ENCODE peak calls at places on chromosome 12, in six cellular contexts. One of them, this sample, is unnamed.

GRCh38 chr12:27969011-27969900 is 3.3 kb downstream of the PTHLH start:
- DNase-seq in AG09309: no peak
- DNase-seq in AG09319: no peak
- DNase-seq in A549: peak; percentile 69
- DNase-seq in Peyer's patch: no peak
- DNase-seq in PC-9: peak; percentile 29
- DNase-seq in this sample: peak; percentile 74

GRCh38 chr12:117388865-117389508 is 27.6 kb upstream of the NOS1 start:
- DNase-seq in PC-9: no peak
- DNase-seq in AG09309: no peak
- DNase-seq in AG09319: no peak
- DNase-seq in Peyer's patch: no peak
- DNase-seq in A549: no peak
- DNase-seq in this sample: no peak

GRCh38 chr12:63150255-63151060 is 543 bp downstream of the AVPR1A start:
- DNase-seq in AG09319: no peak
- DNase-seq in Peyer's patch: no peak
- DNase-seq in AG09309: no peak
- DNase-seq in PC-9: no peak
- DNase-seq in A549: peak; percentile 10
- DNase-seq in this sample: no peak

GRCh38 chr12:49369723-49370145 is 2.5 kb downstream of the SPATS2 start:
- DNase-seq in A549: peak; percentile 74
- DNase-seq in AG09319: no peak
- DNase-seq in AG09309: no peak
- DNase-seq in PC-9: no peak
- DNase-seq in Peyer's patch: peak; percentile 63
- DNase-seq in this sample: no peak

GRCh38 chr12:65263777-65264176 is 14.7 kb upstream of the MSRB3 start:
- DNase-seq in PC-9: no peak
- DNase-seq in A549: no peak
- DNase-seq in AG09319: no peak
- DNase-seq in AG09309: no peak
- DNase-seq in Peyer's patch: no peak
- DNase-seq in this sample: no peak

GRCh38 chr12:74514098-74514872 is 23.4 kb upstream of the ATXN7L3B start:
- DNase-seq in PC-9: no peak
- DNase-seq in AG09309: no peak
- DNase-seq in A549: no peak
- DNase-seq in AG09319: no peak
- DNase-seq in Peyer's patch: no peak
- DNase-seq in this sample: no peak

GRCh38 chr12:89350260-89350659 is 2.0 kb downstream of the DUSP6 start:
- DNase-seq in AG09319: no peak
- DNase-seq in PC-9: no peak
- DNase-seq in Peyer's patch: no peak
- DNase-seq in AG09309: no peak
- DNase-seq in A549: no peak
- DNase-seq in this sample: no peak

GRCh38 chr12:55681142-55682077 is 26.3 kb downstream of the ITGA7 start:
- DNase-seq in AG09319: peak; percentile 12
- DNase-seq in PC-9: peak; percentile 37
- DNase-seq in AG09309: no peak
- DNase-seq in Peyer's patch: peak; percentile 88
- DNase-seq in A549: peak; percentile 92
- DNase-seq in this sample: peak; percentile 78

GRCh38 chr12:31736472-31736871 is 7.7 kb upstream of the AMN1 start:
- DNase-seq in AG09319: no peak
- DNase-seq in PC-9: peak; percentile 36
- DNase-seq in AG09309: peak; percentile 68
- DNase-seq in Peyer's patch: no peak
- DNase-seq in A549: peak; percentile 80
- DNase-seq in this sample: no peak

GRCh38 chr12:63151898-63152700 is 1.1 kb upstream of the AVPR1A start:
- DNase-seq in AG09309: no peak
- DNase-seq in PC-9: peak; percentile 17
- DNase-seq in A549: peak; percentile 64
- DNase-seq in Peyer's patch: no peak
- DNase-seq in AG09319: peak; percentile 2
- DNase-seq in this sample: peak; percentile 21

GRCh38 chr12:100716658-100716948 is 78.0 kb upstream of the ANO4 start:
- DNase-seq in AG09319: no peak
- DNase-seq in PC-9: no peak
- DNase-seq in Peyer's patch: no peak
- DNase-seq in AG09309: no peak
- DNase-seq in A549: peak; percentile 2
- DNase-seq in this sample: no peak

GRCh38 chr12:1838223-1838993 is 18.0 kb downstream of the LRTM2 start:
- DNase-seq in PC-9: no peak
- DNase-seq in Peyer's patch: no peak
- DNase-seq in AG09319: no peak
- DNase-seq in A549: no peak
- DNase-seq in AG09309: no peak
- DNase-seq in this sample: no peak

GRCh38 chr12:121980211-121980891 is 41.3 kb upstream of the BCL7A start:
- DNase-seq in Peyer's patch: peak; percentile 65
- DNase-seq in PC-9: no peak
- DNase-seq in A549: no peak
- DNase-seq in AG09319: no peak
- DNase-seq in AG09309: no peak
- DNase-seq in this sample: no peak

GRCh38 chr12:10205251-10205807 is 7.3 kb upstream of the GABARAPL1 start:
- DNase-seq in AG09319: no peak
- DNase-seq in A549: peak; percentile 45
- DNase-seq in PC-9: peak; percentile 58
- DNase-seq in Peyer's patch: no peak
- DNase-seq in AG09309: no peak
- DNase-seq in this sample: no peak

GRCh38 chr12:101564912-101565311 is 29.9 kb upstream of the MYBPC1 start:
- DNase-seq in A549: peak; percentile 31
- DNase-seq in PC-9: no peak
- DNase-seq in Peyer's patch: no peak
- DNase-seq in AG09309: no peak
- DNase-seq in AG09319: no peak
- DNase-seq in this sample: no peak

GRCh38 chr12:91111366-91112321 is at the start of gene LUM:
- DNase-seq in A549: no peak
- DNase-seq in AG09309: peak; percentile 84
- DNase-seq in PC-9: no peak
- DNase-seq in Peyer's patch: peak; percentile 53
- DNase-seq in AG09319: peak; percentile 64
- DNase-seq in this sample: no peak

GRCh38 chr12:70120970-70121369 is 122.3 kb upstream of the CNOT2 start:
- DNase-seq in A549: no peak
- DNase-seq in PC-9: no peak
- DNase-seq in Peyer's patch: no peak
- DNase-seq in AG09319: no peak
- DNase-seq in AG09309: no peak
- DNase-seq in this sample: no peak

GRCh38 chr12:18259906-18260682 is 1.2 kb upstream of the PIK3C2G start:
- DNase-seq in AG09319: no peak
- DNase-seq in A549: no peak
- DNase-seq in Peyer's patch: no peak
- DNase-seq in AG09309: no peak
- DNase-seq in PC-9: no peak
- DNase-seq in this sample: no peak

DNA sequence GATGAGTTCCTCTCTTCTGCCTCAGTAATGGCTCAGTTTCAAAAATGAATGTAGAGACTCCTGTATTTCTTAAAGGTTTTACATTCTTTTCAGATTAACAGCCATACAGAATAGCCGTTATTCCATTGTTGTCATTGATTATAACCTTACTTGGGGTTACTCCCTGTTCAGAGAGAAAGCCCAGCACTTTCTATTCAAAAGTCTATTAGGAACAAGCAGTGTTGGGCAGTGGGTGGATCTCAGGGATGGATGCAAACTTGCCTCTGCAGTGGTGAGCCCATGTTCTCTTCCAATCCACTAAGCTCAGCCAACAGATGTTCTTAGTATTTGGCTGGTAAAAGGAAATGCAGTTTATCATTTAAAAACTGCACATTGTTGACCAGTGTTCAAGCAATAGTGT is 342.6 kb upstream of the E2F7 start:
- DNase-seq in PC-9: no peak
- DNase-seq in A549: no peak
- DNase-seq in AG09309: no peak
- DNase-seq in Peyer's patch: no peak
- DNase-seq in AG09319: no peak
- DNase-seq in this sample: no peak
- TF ChIP-seq CTCF in PC-9: no peak
- TF ChIP-seq CTCF in A549: no peak
- TF ChIP-seq CTCF in AG09309: no peak
- TF ChIP-seq CTCF in Peyer's patch: no peak
- TF ChIP-seq CTCF in AG09319: no peak
- TF ChIP-seq CTCF in this sample: no peak

GRCh38 chr12:45216297-45216982 is 545 bp downstream of the ANO6 start:
- DNase-seq in A549: peak; percentile 59
- DNase-seq in PC-9: peak; percentile 37
- DNase-seq in AG09319: no peak
- DNase-seq in AG09309: no peak
- DNase-seq in Peyer's patch: peak; percentile 73
- DNase-seq in this sample: peak; percentile 50

GRCh38 chr12:45214071-45214470 is 1.8 kb upstream of the ANO6 start:
- DNase-seq in AG09309: no peak
- DNase-seq in PC-9: no peak
- DNase-seq in Peyer's patch: no peak
- DNase-seq in A549: no peak
- DNase-seq in AG09319: no peak
- DNase-seq in this sample: no peak

GRCh38 chr12:45215419-45216296 is at the start of gene ANO6:
- DNase-seq in Peyer's patch: peak; percentile 94
- DNase-seq in AG09319: no peak
- DNase-seq in A549: peak; percentile 93
- DNase-seq in AG09309: no peak
- DNase-seq in PC-9: peak; percentile 76
- DNase-seq in this sample: peak; percentile 82

GRCh38 chr12:45213107-45213506 is 2.8 kb upstream of the ANO6 start:
- DNase-seq in AG09319: no peak
- DNase-seq in AG09309: no peak
- DNase-seq in PC-9: no peak
- DNase-seq in A549: no peak
- DNase-seq in Peyer's patch: no peak
- DNase-seq in this sample: no peak

GRCh38 chr12:45214739-45215418 is 1.0 kb upstream of the ANO6 start:
- DNase-seq in Peyer's patch: no peak
- DNase-seq in AG09309: no peak
- DNase-seq in A549: no peak
- DNase-seq in AG09319: no peak
- DNase-seq in PC-9: no peak
- DNase-seq in this sample: peak; percentile 29
- TF ChIP-seq CTCF in Peyer's patch: no peak
- TF ChIP-seq CTCF in AG09309: no peak
- TF ChIP-seq CTCF in A549: no peak
- TF ChIP-seq CTCF in AG09319: peak; percentile 3
- TF ChIP-seq CTCF in PC-9: no peak
- TF ChIP-seq CTCF in this sample: no peak

DNA sequence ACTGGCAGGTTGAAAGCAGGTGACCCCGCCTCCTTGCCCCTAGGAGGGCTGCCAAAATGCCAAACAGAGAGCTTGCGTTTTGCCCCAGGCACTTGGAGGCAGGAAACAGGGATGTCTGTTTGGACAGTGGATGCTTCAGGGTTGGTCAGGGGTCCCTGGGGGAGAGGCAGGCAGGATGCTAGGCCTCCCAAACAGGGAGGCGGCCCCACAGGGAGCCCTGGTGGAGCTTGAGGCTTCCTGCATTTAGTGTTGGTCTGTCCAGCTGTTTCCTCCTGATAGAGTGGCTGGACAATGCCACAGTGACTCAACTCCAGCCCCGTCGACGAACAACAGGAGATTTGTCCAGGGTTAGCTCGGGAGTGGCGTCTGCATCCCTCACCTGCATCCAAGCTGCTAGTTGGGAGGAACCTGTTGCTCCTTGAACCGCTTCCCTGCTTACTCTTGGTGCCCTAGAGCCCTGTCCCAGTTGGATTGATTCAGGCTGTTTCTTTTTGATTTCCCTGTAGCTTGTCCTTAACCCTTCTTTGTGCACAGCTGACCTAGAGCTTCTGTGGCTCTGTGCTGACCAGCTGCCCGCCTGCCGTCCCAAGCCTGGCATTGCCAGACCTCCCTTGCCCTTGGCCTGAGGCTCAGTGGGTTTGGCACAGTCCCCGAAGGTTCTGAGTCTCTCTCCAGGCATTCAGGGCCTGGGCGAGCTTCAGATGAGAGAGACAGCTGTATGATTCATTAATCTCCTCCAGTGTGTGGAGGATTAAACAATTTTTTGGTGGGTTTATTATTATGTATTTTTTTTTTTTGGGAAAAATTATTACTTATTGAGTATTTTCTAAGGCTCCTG is 45.9 kb downstream of the TSPAN9 start:
- DNase-seq in PC-9: peak; percentile 29
- DNase-seq in AG09319: no peak
- DNase-seq in Peyer's patch: no peak
- DNase-seq in AG09309: peak; percentile 43
- DNase-seq in A549: no peak
- DNase-seq in this sample: no peak
- TF ChIP-seq CTCF in PC-9: no peak
- TF ChIP-seq CTCF in AG09319: peak; percentile 12
- TF ChIP-seq CTCF in Peyer's patch: no peak
- TF ChIP-seq CTCF in AG09309: peak; percentile 38
- TF ChIP-seq CTCF in A549: no peak
- TF ChIP-seq CTCF in this sample: no peak

DNA sequence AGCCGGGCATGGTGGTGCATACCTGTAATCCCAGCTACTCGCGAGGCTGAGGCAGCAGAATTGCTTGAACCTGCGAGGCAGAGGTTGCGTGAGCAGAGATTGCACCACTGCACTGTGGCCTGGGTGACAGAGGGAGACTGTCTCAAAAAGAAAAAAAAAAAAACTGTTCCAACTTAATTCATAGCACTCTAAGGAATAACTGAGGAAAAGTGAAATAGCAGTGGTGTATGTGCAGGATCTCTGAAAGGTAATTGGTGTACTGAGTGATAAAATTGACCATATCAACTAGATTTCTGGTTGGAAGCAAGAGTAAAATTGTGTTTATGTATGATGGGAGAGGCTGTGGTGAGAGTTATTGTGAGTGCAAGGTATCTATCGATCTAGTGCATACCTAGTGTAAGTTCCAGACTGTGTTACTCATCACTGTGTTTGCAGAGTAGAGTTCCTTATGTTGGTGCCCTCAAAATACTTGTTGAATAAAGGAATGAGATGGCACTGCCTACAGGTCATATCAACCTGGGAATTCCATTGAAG is 6.3 kb downstream of the CAND1 start:
- DNase-seq in A549: no peak
- DNase-seq in PC-9: peak; percentile 12
- DNase-seq in AG09319: no peak
- DNase-seq in AG09309: no peak
- DNase-seq in Peyer's patch: no peak
- DNase-seq in this sample: no peak
- TF ChIP-seq CTCF in A549: no peak
- TF ChIP-seq CTCF in PC-9: no peak
- TF ChIP-seq CTCF in AG09319: no peak
- TF ChIP-seq CTCF in AG09309: no peak
- TF ChIP-seq CTCF in Peyer's patch: no peak
- TF ChIP-seq CTCF in this sample: no peak

DNA sequence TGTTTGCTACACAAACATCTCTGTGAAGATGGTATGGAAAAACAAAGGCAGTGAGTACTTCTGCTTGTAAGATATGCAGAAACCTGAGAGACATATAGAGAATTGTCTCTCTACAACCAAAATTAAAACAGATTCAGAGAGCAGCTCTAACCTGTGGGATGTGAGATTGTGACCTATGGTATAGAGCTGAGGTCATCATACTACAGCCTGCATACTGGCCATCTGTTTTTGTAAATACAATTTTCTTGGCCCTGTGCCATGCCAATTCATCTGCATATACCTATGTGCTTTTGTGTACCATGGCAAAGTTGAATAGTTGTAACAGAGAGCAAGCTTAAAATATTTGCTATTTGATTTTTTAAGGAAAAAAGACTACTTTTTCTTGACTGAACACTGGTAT is 99.6 kb downstream of the LMO3 start:
- DNase-seq in AG09319: no peak
- DNase-seq in PC-9: no peak
- DNase-seq in Peyer's patch: no peak
- DNase-seq in A549: no peak
- DNase-seq in AG09309: no peak
- DNase-seq in this sample: no peak
- TF ChIP-seq CTCF in AG09319: no peak
- TF ChIP-seq CTCF in PC-9: no peak
- TF ChIP-seq CTCF in Peyer's patch: no peak
- TF ChIP-seq CTCF in A549: no peak
- TF ChIP-seq CTCF in AG09309: no peak
- TF ChIP-seq CTCF in this sample: no peak